ENCODE peak calls at places on chromosomes 6 and 20, in eight cellular contexts. H is T-helper 9 cell; N is neural progenitor cell; L is stimulated activated CD4-positive, alpha-beta T cell treated with anti-CD3 and anti-CD28 coated beads, Interleukin-1b, Interleukin-23, amount 100 ng/mL, for 4 hours; A is fibroblast of the aortic adventitia; E is Calu3; M is occipital lobe; Z is activated naive CD4-positive, alpha-beta T cell. O is an unnamed sample.

GRCh38 chr20:1184638-1185315 is at the start of gene TMEM74B:
- DNase-seq in Z (no peak), N (peak), H (no peak), E (no peak), A (no peak), L (no peak), M (no peak), O (no peak)

GRCh38 chr6:41027799-41028617 is 11.0 kb downstream of the UNC5CL start:
- DNase-seq in H (peak), N (peak), Z (peak), E (peak), A (peak), M (peak), L (peak), O (no peak)

GRCh38 chr6:27472182-27472616 is 706 bp downstream of the ZNF184 start:
- DNase-seq in M (peak), E (peak), Z (peak), A (peak), L (peak), H (peak), N (peak), O (peak)

GRCh38 chr6:12245763-12246720 is 44.1 kb upstream of the EDN1 start:
- DNase-seq in N (peak), M (no peak), Z (no peak), L (no peak), A (no peak), H (no peak), E (no peak), O (no peak)

GRCh38 chr6:40714576-40715500 is 127.7 kb upstream of the LRFN2 start:
- DNase-seq in N (no peak), M (no peak), H (no peak), L (no peak), E (peak), Z (no peak), A (no peak), O (no peak)

GRCh38 chr6:20953019-20953418 is 418.8 kb downstream of the CDKAL1 start:
- DNase-seq in A (peak), E (no peak), Z (no peak), N (peak), L (no peak), H (no peak), M (no peak), O (no peak)

GRCh38 chr20:57564180-57564802 is 3.4 kb downstream of the PCK1 start:
- DNase-seq in N (no peak), A (no peak), M (no peak), H (no peak), L (no peak), Z (no peak), E (no peak), O (no peak)

GRCh38 chr6:52929321-52930164 is 20.0 kb upstream of the GSTA3 start:
- DNase-seq in Z (no peak), H (no peak), N (no peak), L (no peak), A (peak), M (no peak), E (peak), O (no peak)

GRCh38 chr6:13397359-13398080 is 69.2 kb upstream of the TBC1D7 start:
- DNase-seq in Z (no peak), L (no peak), H (no peak), A (no peak), E (peak), N (no peak), M (no peak), O (peak)

GRCh38 chr6:147441751-147442150 is 66.7 kb upstream of the SAMD5 start:
- DNase-seq in E (no peak), A (no peak), L (no peak), Z (no peak), N (no peak), H (no peak), M (no peak), O (no peak)

GRCh38 chr20:13267231-13267630 is 46.2 kb downstream of the ISM1 start:
- DNase-seq in A (no peak), E (no peak), H (no peak), Z (no peak), L (no peak), N (no peak), M (no peak), O (no peak)

GRCh38 chr6:112780498-112781096 is 433.5 kb downstream of the RFPL4B start:
- DNase-seq in M (peak), Z (no peak), L (no peak), N (peak), E (peak), H (no peak), A (peak), O (peak)

GRCh38 chr6:119147101-119148053 is 68.9 kb upstream of the FAM184A start:
- DNase-seq in M (peak), H (no peak), Z (no peak), E (peak), A (peak), L (no peak), N (no peak), O (no peak)

GRCh38 chr6:155274533-155274932 is 10.7 kb downstream of the CLDN20 start:
- DNase-seq in H (no peak), Z (no peak), M (no peak), L (no peak), N (no peak), E (peak), A (peak), O (no peak)

GRCh38 chr6:84027340-84028183 is 6.0 kb upstream of the MRAP2 start:
- DNase-seq in Z (no peak), A (peak), N (no peak), E (peak), L (no peak), H (no peak), M (no peak), O (peak)

GRCh38 chr20:59573837-59574236 is 30.5 kb upstream of the PHACTR3 start:
- DNase-seq in Z (no peak), E (no peak), N (no peak), H (no peak), M (no peak), L (no peak), A (no peak), O (no peak)

GRCh38 chr20:43515628-43516027 is 8.1 kb downstream of the L3MBTL1 start:
- DNase-seq in A (no peak), E (no peak), M (no peak), Z (no peak), N (no peak), H (no peak), L (no peak), O (no peak)

GRCh38 chr6:112054001-112054400 is at the start of gene CCN6:
- DNase-seq in N (no peak), Z (no peak), M (no peak), A (no peak), H (no peak), L (no peak), E (no peak), O (no peak)

GRCh38 chr6:48765352-48765961 is 654.5 kb upstream of the PTCHD4 start:
- DNase-seq in E (peak), H (no peak), Z (no peak), M (no peak), L (no peak), N (peak), A (peak), O (peak)

GRCh38 chr20:50491926-50492634 is 18.1 kb upstream of the PTPN1 start:
- DNase-seq in M (no peak), N (no peak), H (no peak), E (no peak), L (no peak), Z (no peak), A (peak), O (no peak)

GRCh38 chr6:50455029-50455428 is 258.3 kb upstream of the TFAP2D start:
- DNase-seq in A (no peak), Z (no peak), L (no peak), N (no peak), E (no peak), H (no peak), M (no peak), O (no peak)